ENCODE peak calls at places on chromosomes 4 and X, in seven cellular contexts. V, Z, B, H, C, T and A are unnamed samples.

GRCh38 chr4:82562553-82562854 is 716 bp upstream of the TMEM150C start:
- DNase-seq in Z (no peak), H (no peak), V (no peak), T (no peak), C (no peak), B (no peak), A (no peak)

GRCh38 chr4:112214397-112215264 is 17.0 kb upstream of the AP1AR start:
- DNase-seq in C (no peak), T (no peak), B (no peak), Z (no peak), H (peak), V (peak), A (peak)

GRCh38 chrX:124098089-124098488 is 136.6 kb downstream of the STAG2 start:
- DNase-seq in C (no peak), T (no peak), V (peak), B (peak), H (peak), Z (no peak), A (peak)

GRCh38 chr4:94131212-94131611 is 76.5 kb upstream of the SMARCAD1 start:
- DNase-seq in T (no peak), C (no peak), V (no peak), H (peak), B (no peak), Z (no peak), A (no peak)

GRCh38 chr4:77332696-77333270 is 175.8 kb downstream of the CCNG2 start:
- DNase-seq in H (peak), C (no peak), Z (no peak), B (peak), T (no peak), V (no peak), A (no peak)

GRCh38 chrX:102044496-102044895 is 81.0 kb upstream of the TCEAL2 start:
- DNase-seq in T (no peak), Z (no peak), B (no peak), V (no peak), H (no peak), C (no peak), A (no peak)

GRCh38 chr4:3484057-3484973 is 21.2 kb downstream of the DOK7 start:
- DNase-seq in H (peak), B (peak), V (no peak), Z (no peak), C (peak), T (peak), A (no peak)

GRCh38 chr4:107579099-107579498 is 140.9 kb downstream of the PAPSS1 start:
- DNase-seq in V (no peak), Z (no peak), B (no peak), H (no peak), T (no peak), C (no peak), A (no peak)

GRCh38 chr4:123246085-123246484 is 150.5 kb upstream of the SPRY1 start:
- DNase-seq in V (no peak), T (no peak), Z (no peak), H (no peak), B (no peak), C (no peak), A (no peak)

GRCh38 chr4:82577451-82577850 is 15.7 kb upstream of the TMEM150C start:
- DNase-seq in B (no peak), H (no peak), C (no peak), T (no peak), Z (no peak), V (no peak), A (no peak)

GRCh38 chrX:24245201-24245600 is 68.7 kb downstream of the SUPT20HL2 start:
- DNase-seq in Z (no peak), T (no peak), V (peak), C (no peak), H (peak), B (peak), A (peak)

GRCh38 chr4:14196141-14196540 is 568.6 kb upstream of the BOD1L1 start:
- DNase-seq in H (peak), C (no peak), T (no peak), Z (no peak), V (peak), B (peak), A (peak)

GRCh38 chr4:52244103-52244772 is 193.1 kb downstream of the SPATA18 start:
- DNase-seq in V (no peak), B (no peak), H (no peak), Z (no peak), T (no peak), C (no peak), A (no peak)

GRCh38 chrX:136065044-136065671 is 79.9 kb downstream of the SLC9A6 start:
- DNase-seq in C (no peak), T (no peak), V (peak), H (peak), B (no peak), Z (peak), A (peak)

GRCh38 chr4:137083571-137083970 is 448.7 kb downstream of the PCDH18 start:
- DNase-seq in C (no peak), Z (no peak), T (no peak), H (no peak), B (no peak), V (no peak), A (peak)

GRCh38 chr4:17347445-17347844 is 164.4 kb downstream of the QDPR start:
- DNase-seq in T (no peak), B (no peak), C (no peak), Z (peak), V (peak), H (peak), A (peak)

GRCh38 chr4:103046416-103047290 is 27.1 kb upstream of the SLC9B1 start:
- DNase-seq in C (no peak), T (no peak), Z (no peak), B (peak), H (peak), V (peak), A (peak)

GRCh38 chr4:16168144-16168543 is 58.1 kb downstream of the TAPT1 start:
- DNase-seq in V (no peak), B (no peak), C (no peak), H (no peak), Z (no peak), T (no peak), A (no peak)

GRCh38 chr4:147581601-147582350 is 35.4 kb upstream of the TMEM184C start:
- DNase-seq in Z (no peak), B (peak), C (no peak), V (peak), H (no peak), T (no peak), A (peak)

GRCh38 chrX:118807151-118808017 is 16.2 kb upstream of the ZCCHC12 start:
- DNase-seq in H (peak), V (peak), B (peak), Z (peak), T (no peak), C (no peak), A (peak)
- TF ChIP-seq CTCF in H (peak), V (peak), B (peak), Z (peak), T (no peak), C (peak), A (peak)

DNA sequence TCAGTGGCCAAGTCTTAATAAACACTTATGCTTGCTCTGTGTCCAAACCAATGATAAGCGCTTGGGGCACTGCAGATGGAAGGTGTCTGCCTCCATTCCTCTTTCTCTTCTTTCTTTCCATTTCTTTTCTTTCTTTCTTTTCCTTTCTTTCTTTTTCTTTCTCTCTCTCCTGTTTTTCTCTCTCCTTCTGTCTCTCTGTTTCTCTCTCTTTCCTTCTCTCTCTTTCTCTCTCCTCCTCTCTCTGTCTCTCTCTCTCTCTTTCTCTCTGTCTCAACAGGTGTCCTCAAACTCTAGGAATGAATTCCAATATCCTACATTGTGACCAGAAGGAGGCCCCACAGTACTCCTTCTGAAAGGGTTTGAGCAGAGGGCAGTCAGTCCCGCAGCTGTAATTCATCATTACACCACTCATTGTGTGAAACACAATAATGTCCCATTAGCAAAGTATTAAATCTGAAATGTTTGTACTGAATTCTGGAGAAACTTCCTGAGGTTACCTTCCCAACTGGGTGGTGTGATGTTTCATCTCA is 66.5 kb upstream of the PAGE1 start:
- DNase-seq in H (no peak), C (no peak), V (no peak), T (no peak), B (no peak), Z (no peak), A (no peak)
- TF ChIP-seq CTCF in H (no peak), C (no peak), V (no peak), T (no peak), B (no peak), Z (no peak), A (no peak)

GRCh38 chrX:86192827-86193226 is 44.6 kb downstream of the DACH2 start:
- DNase-seq in B (no peak), V (no peak), C (no peak), Z (no peak), T (no peak), H (no peak), A (no peak)
- TF ChIP-seq CTCF in B (no peak), V (no peak), C (no peak), Z (no peak), T (no peak), H (no peak), A (no peak)

DNA sequence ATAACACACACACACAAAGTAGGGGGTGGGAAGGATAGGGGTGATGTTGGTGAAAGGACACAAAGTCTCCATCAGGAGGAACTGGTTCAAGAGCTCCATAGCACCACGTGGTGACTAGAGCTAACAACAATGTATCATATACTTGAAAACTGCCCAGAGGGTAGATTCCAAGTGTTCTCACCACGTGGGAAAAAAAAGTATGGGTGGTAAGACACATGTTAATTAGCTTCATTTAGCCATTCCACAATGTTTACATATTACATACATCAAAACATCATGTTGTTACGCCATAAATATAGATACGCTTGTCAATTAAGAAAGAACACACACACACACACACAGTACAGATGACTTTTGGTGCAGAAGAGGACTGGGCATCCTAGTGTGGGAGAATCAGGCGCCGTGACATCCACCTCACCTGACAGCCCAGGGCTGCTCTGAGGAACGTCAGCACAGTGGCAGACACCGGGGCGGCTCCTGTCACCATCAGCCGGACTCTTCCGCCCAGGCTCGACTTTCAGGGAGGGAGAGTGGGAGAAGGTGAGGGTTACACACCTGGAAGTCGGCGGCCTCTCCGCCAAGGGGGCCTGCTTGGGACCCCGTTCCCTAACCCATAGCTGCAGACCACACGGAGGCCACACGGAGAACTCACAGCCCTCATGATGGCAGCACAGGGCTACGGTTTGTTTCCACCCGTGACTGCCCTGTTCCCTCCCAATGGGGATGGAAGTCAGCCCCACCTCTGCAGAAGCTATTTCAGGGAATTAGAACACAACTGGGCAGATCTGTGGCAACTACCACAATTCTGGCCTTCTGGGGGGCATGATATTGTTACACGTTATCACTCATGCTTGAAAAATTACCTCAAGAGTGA is 31.8 kb upstream of the CENPU start:
- DNase-seq in T (no peak), V (no peak), H (peak), B (no peak), Z (no peak), C (peak), A (no peak)
- TF ChIP-seq CTCF in T (no peak), V (no peak), H (no peak), B (peak), Z (no peak), C (no peak), A (no peak)

GRCh38 chr4:57193996-57194675 is 84.0 kb upstream of the IGFBP7 start:
- DNase-seq in Z (no peak), C (no peak), T (no peak), H (no peak), B (no peak), V (no peak), A (no peak)

GRCh38 chr4:57187241-57187640 is 77.1 kb upstream of the IGFBP7 start:
- DNase-seq in H (peak), T (no peak), Z (no peak), V (no peak), C (no peak), B (peak), A (peak)

GRCh38 chr4:57191523-57192034 is 81.4 kb upstream of the IGFBP7 start:
- DNase-seq in Z (peak), H (peak), T (no peak), B (peak), C (no peak), V (peak), A (no peak)

GRCh38 chr4:57193164-57193810 is 83.1 kb upstream of the IGFBP7 start:
- DNase-seq in B (no peak), H (no peak), C (no peak), T (no peak), V (no peak), Z (peak), A (no peak)

GRCh38 chr4:57190651-57191481 is 80.7 kb upstream of the IGFBP7 start:
- DNase-seq in V (peak), B (peak), Z (no peak), C (no peak), T (no peak), H (peak), A (peak)
- TF ChIP-seq CTCF in V (peak), B (peak), Z (no peak), C (no peak), T (no peak), H (peak), A (peak)

GRCh38 chr4:154506253-154506652 is 14.7 kb upstream of the DCHS2 start:
- DNase-seq in B (peak), V (peak), Z (peak), C (no peak), H (peak), T (no peak), A (peak)
- TF ChIP-seq CTCF in B (peak), V (peak), Z (peak), C (no peak), H (peak), T (no peak), A (peak)

GRCh38 chrX:132648870-132649269 is 160.0 kb upstream of the MBNL3 start:
- DNase-seq in Z (no peak), C (no peak), H (no peak), V (peak), B (no peak), T (no peak), A (peak)

GRCh38 chrX:132652871-132653270 is 164.0 kb upstream of the MBNL3 start:
- DNase-seq in V (no peak), C (no peak), H (no peak), B (no peak), Z (no peak), T (no peak), A (peak)

DNA sequence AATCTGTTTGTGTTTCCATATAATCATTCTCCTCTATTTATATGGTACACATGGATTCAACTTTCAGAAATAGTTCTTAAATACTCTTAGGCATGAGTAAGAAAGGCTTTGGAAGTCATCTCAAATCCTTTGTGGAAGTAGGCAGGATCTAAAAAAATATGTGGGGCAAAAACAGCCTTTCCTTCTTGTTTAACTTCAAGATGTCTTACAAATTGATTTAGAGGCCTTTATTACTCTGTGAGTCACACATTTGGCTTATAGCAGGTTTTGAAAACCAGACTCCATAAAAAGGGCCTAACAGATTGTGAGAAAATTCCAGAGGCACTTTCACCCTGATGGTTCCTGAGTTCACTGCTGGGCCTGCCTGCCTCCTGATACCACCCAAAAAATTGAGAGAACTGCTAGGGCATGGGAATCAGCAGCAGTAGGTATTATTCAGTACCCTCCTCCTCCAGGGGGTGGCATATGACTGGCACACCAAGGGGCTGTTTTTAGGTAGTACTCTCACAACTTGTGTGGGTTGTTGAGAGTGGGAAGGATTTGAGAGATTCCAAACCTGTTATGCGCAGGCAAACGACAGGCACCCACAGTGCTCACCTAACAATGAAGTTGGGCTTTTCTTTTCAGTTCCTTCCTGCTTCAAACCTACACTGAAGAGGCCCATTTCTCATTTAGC is 162.7 kb upstream of the MBNL3 start:
- DNase-seq in B (peak), Z (no peak), V (peak), C (no peak), T (no peak), H (no peak), A (peak)
- TF ChIP-seq CTCF in B (peak), Z (no peak), V (no peak), C (no peak), T (no peak), H (peak), A (no peak)

GRCh38 chrX:132614297-132614696 is 125.5 kb upstream of the MBNL3 start:
- DNase-seq in B (no peak), V (no peak), T (no peak), C (no peak), H (peak), Z (no peak), A (no peak)
- TF ChIP-seq CTCF in B (peak), V (peak), T (no peak), C (no peak), H (peak), Z (peak), A (peak)

DNA sequence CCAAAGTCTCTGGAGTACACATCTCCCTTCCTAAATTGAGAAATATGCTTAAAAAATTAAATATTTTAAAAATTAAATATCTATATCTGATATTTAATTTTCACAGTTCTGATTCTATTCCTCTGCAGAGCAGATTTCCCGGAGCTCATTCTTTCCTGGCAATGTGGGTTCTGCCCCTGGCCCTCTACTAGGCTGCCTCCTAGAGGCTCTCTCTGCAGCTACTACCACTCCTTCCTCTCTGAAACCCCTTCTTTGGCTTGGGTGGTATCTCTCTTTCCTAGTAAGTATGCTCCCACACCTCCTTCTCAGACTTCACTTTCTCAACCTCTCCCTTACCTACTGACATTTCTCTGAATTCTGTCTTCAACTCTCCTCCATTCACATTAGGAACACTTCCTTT is 45.3 kb downstream of the RPGR start:
- DNase-seq in V (no peak), H (no peak), C (no peak), B (no peak), T (no peak), Z (no peak), A (peak)
- TF ChIP-seq CTCF in V (peak), H (peak), C (no peak), B (peak), T (no peak), Z (no peak), A (peak)